ENCODE peak calls at places on chromosome 5, in five cellular contexts. One of them, this sample, is unnamed.

GRCh38 chr5:40678021-40678939 is 1.4 kb upstream of the PTGER4 start:
- DNase-seq in stomach: no peak
- DNase-seq in heart right ventricle: no peak
- DNase-seq in endothelial cell of umbilical vein: peak; percentile 66
- DNase-seq in A549: no peak
- DNase-seq in this sample: peak; percentile 37

GRCh38 chr5:95087819-95088317 is 197.0 kb downstream of the MCTP1 start:
- DNase-seq in A549: no peak
- DNase-seq in stomach: no peak
- DNase-seq in endothelial cell of umbilical vein: no peak
- DNase-seq in heart right ventricle: no peak
- DNase-seq in this sample: peak; percentile 29

GRCh38 chr5:179128041-179128365 is 67.8 kb downstream of the ZNF354C start:
- DNase-seq in heart right ventricle: no peak
- DNase-seq in endothelial cell of umbilical vein: no peak
- DNase-seq in A549: no peak
- DNase-seq in stomach: no peak
- DNase-seq in this sample: no peak

GRCh38 chr5:15821506-15821905 is 321.5 kb downstream of the FBXL7 start:
- DNase-seq in endothelial cell of umbilical vein: peak; percentile 63
- DNase-seq in stomach: no peak
- DNase-seq in A549: no peak
- DNase-seq in heart right ventricle: no peak
- DNase-seq in this sample: peak; percentile 70

GRCh38 chr5:160620401-160620800 is 198.7 kb downstream of the PTTG1 start:
- DNase-seq in endothelial cell of umbilical vein: no peak
- DNase-seq in heart right ventricle: no peak
- DNase-seq in stomach: no peak
- DNase-seq in A549: no peak
- DNase-seq in this sample: no peak

GRCh38 chr5:56507348-56507930 is 274.3 kb upstream of the ANKRD55 start:
- DNase-seq in endothelial cell of umbilical vein: no peak
- DNase-seq in heart right ventricle: no peak
- DNase-seq in A549: peak; percentile 46
- DNase-seq in stomach: no peak
- DNase-seq in this sample: no peak

GRCh38 chr5:98454904-98455303 is 318.6 kb upstream of the RGMB start:
- DNase-seq in endothelial cell of umbilical vein: peak; percentile 80
- DNase-seq in heart right ventricle: no peak
- DNase-seq in stomach: no peak
- DNase-seq in A549: peak; percentile 18
- DNase-seq in this sample: peak; percentile 95

GRCh38 chr5:132608107-132608506 is 49.9 kb upstream of the IL13 start:
- DNase-seq in heart right ventricle: no peak
- DNase-seq in stomach: no peak
- DNase-seq in A549: no peak
- DNase-seq in endothelial cell of umbilical vein: no peak
- DNase-seq in this sample: no peak

GRCh38 chr5:79850316-79850822 is 140.7 kb downstream of the MTX3 start:
- DNase-seq in heart right ventricle: peak; percentile 50
- DNase-seq in A549: no peak
- DNase-seq in stomach: no peak
- DNase-seq in endothelial cell of umbilical vein: no peak
- DNase-seq in this sample: peak; percentile 90

GRCh38 chr5:168147536-168148460 is 143.6 kb upstream of the WWC1 start:
- DNase-seq in stomach: no peak
- DNase-seq in heart right ventricle: no peak
- DNase-seq in endothelial cell of umbilical vein: no peak
- DNase-seq in A549: no peak
- DNase-seq in this sample: no peak

GRCh38 chr5:141697586-141697985 is 15.6 kb upstream of the ARAP3 start:
- DNase-seq in A549: no peak
- DNase-seq in stomach: no peak
- DNase-seq in heart right ventricle: no peak
- DNase-seq in endothelial cell of umbilical vein: no peak
- DNase-seq in this sample: no peak

GRCh38 chr5:159459951-159460538 is 129.8 kb upstream of the IL12B start:
- DNase-seq in endothelial cell of umbilical vein: no peak
- DNase-seq in heart right ventricle: no peak
- DNase-seq in A549: no peak
- DNase-seq in stomach: no peak
- DNase-seq in this sample: peak; percentile 27

GRCh38 chr5:85896499-85896898 is 721.2 kb upstream of the COX7C start:
- DNase-seq in endothelial cell of umbilical vein: no peak
- DNase-seq in heart right ventricle: no peak
- DNase-seq in A549: no peak
- DNase-seq in stomach: no peak
- DNase-seq in this sample: no peak

GRCh38 chr5:181181650-181182565 is 23.1 kb downstream of the TRIM7 start:
- DNase-seq in endothelial cell of umbilical vein: peak; percentile 77
- DNase-seq in A549: peak; percentile 89
- DNase-seq in heart right ventricle: peak; percentile 69
- DNase-seq in stomach: peak; percentile 82
- DNase-seq in this sample: peak; percentile 57

DNA sequence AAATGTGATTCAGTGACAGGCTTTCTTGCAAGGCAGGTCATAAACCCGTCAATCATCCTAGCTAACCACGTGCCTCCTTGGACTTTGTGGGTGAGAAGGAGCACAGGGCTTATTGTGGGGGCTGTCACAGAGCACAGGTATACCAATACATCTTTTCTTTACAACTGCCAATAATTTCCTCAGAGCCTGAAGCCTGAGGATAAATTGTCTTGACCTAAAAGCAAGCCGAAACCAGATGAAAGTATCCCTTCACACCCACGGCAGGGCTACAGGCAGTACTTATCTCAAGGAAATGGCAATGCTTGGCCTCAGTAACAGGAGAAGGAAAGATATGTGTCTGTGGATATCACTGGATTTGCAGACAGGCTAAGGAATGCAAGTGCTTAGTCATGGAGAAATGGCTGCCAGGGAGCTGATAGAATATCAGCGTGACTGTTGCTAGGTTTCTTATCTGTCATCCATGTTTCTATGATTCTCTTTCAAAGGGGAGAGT is 90.3 kb upstream of the ZNF366 start:
- DNase-seq in stomach: peak; percentile 31
- DNase-seq in heart right ventricle: peak; percentile 15
- DNase-seq in A549: peak; percentile 52
- DNase-seq in endothelial cell of umbilical vein: peak; percentile 94
- DNase-seq in this sample: peak; percentile 80
- H3K27ac ChIP-seq in stomach: peak overlapping the region; percentile 37
- H3K27ac ChIP-seq in heart right ventricle: peak overlapping the region; percentile 30
- H3K27ac ChIP-seq in A549: peak overlapping the region; percentile 97
- H3K27ac ChIP-seq in endothelial cell of umbilical vein: peak overlapping the region; percentile 88
- H3K27ac ChIP-seq in this sample: peak overlapping the region; percentile 78

DNA sequence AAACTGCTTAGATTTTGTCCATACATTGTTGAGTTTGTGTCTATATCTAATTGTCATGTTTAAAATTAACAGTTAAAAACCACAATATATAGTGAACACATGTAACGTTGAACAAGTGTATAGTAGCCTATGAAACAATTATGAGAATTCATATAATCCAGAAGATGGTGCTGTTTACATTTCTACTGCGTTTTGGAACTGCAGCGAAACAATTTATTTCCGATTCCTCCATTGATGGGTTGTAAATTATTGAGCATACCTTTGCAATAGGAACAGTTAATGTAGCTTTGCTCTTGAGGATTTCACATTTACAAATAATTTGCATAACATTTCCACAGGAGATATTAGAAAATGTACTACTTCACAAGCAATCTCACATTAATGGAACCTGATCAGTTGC is 411.8 kb downstream of the CDH10 start:
- DNase-seq in stomach: no peak
- DNase-seq in A549: no peak
- DNase-seq in endothelial cell of umbilical vein: no peak
- DNase-seq in heart right ventricle: no peak
- DNase-seq in this sample: peak; percentile 0
- TF ChIP-seq CTCF in stomach: no peak
- TF ChIP-seq CTCF in A549: peak; percentile 41
- TF ChIP-seq CTCF in endothelial cell of umbilical vein: no peak
- TF ChIP-seq CTCF in heart right ventricle: peak; percentile 20
- TF ChIP-seq CTCF in this sample: no peak

GRCh38 chr5:78541058-78541624 is 107.4 kb downstream of the LHFPL2 start:
- DNase-seq in heart right ventricle: no peak
- DNase-seq in A549: no peak
- DNase-seq in stomach: no peak
- DNase-seq in endothelial cell of umbilical vein: no peak
- DNase-seq in this sample: no peak

GRCh38 chr5:78542321-78542840 is 106.2 kb downstream of the LHFPL2 start:
- DNase-seq in heart right ventricle: no peak
- DNase-seq in A549: no peak
- DNase-seq in endothelial cell of umbilical vein: no peak
- DNase-seq in stomach: no peak
- DNase-seq in this sample: no peak

GRCh38 chr5:78538240-78538850 is 110.2 kb downstream of the LHFPL2 start:
- DNase-seq in A549: no peak
- DNase-seq in endothelial cell of umbilical vein: no peak
- DNase-seq in stomach: no peak
- DNase-seq in heart right ventricle: no peak
- DNase-seq in this sample: no peak

GRCh38 chr5:78537821-78538220 is 110.8 kb downstream of the LHFPL2 start:
- DNase-seq in heart right ventricle: no peak
- DNase-seq in stomach: no peak
- DNase-seq in endothelial cell of umbilical vein: peak; percentile 61
- DNase-seq in A549: peak; percentile 54
- DNase-seq in this sample: peak; percentile 74

DNA sequence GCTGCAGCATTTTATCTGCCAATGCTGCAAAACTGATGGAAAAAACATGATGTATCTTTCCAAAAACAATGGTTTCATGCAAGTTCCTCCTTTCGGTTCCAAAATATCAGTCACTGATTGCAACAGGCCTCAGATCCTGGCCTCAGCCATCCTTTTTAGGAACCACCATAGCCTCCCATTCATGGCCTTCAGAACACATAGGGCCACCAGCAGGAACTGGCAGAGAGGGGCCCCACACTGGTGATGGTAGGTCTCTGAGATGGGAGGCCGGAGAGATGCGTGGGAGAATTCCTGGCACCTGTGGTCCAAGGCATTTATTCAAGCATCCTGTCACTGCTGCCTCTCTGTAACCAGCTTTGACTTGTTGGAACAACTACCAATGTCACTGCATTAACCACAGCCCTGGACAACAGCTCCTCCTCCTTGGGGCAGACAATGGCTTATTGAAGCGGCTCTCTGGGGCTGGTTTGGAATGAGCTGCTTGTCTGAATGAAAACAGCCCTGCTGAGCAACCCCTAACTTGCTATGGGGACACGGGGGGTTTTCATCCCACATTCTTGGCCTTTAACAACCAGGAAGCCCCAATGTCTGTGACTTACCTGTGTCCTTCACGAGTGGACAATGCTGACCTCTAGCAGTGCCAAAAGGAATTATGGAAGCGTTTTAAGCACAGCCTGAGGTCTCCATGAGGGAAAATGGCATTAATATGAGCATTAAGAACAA is 108.1 kb downstream of the LHFPL2 start:
- DNase-seq in stomach: no peak
- DNase-seq in heart right ventricle: no peak
- DNase-seq in endothelial cell of umbilical vein: no peak
- DNase-seq in A549: no peak
- DNase-seq in this sample: no peak
- H3K27ac ChIP-seq in stomach: peak overlapping the region; percentile 43
- H3K27ac ChIP-seq in heart right ventricle: peak overlapping the region; percentile 63
- H3K27ac ChIP-seq in endothelial cell of umbilical vein: no peak overlapping the region
- H3K27ac ChIP-seq in A549: no peak overlapping the region
- H3K27ac ChIP-seq in this sample: no peak overlapping the region

GRCh38 chr5:82257729-82258128 is 20.4 kb downstream of the RPS23 start:
- DNase-seq in heart right ventricle: no peak
- DNase-seq in endothelial cell of umbilical vein: no peak
- DNase-seq in A549: no peak
- DNase-seq in stomach: no peak
- DNase-seq in this sample: no peak

GRCh38 chr5:82265052-82265451 is 13.1 kb downstream of the RPS23 start:
- DNase-seq in stomach: no peak
- DNase-seq in A549: no peak
- DNase-seq in heart right ventricle: no peak
- DNase-seq in endothelial cell of umbilical vein: no peak
- DNase-seq in this sample: peak; percentile 60

GRCh38 chr5:82257247-82257646 is 20.9 kb downstream of the RPS23 start:
- DNase-seq in endothelial cell of umbilical vein: no peak
- DNase-seq in heart right ventricle: no peak
- DNase-seq in A549: no peak
- DNase-seq in stomach: no peak
- DNase-seq in this sample: no peak

GRCh38 chr5:82255844-82256243 is 22.3 kb downstream of the RPS23 start:
- DNase-seq in endothelial cell of umbilical vein: no peak
- DNase-seq in heart right ventricle: no peak
- DNase-seq in stomach: no peak
- DNase-seq in A549: no peak
- DNase-seq in this sample: no peak

GRCh38 chr5:82259172-82259800 is 18.9 kb downstream of the RPS23 start:
- DNase-seq in heart right ventricle: no peak
- DNase-seq in stomach: no peak
- DNase-seq in endothelial cell of umbilical vein: peak; percentile 45
- DNase-seq in A549: peak; percentile 35
- DNase-seq in this sample: peak; percentile 63
- TF ChIP-seq CTCF in heart right ventricle: peak; percentile 47
- TF ChIP-seq CTCF in stomach: no peak
- TF ChIP-seq CTCF in endothelial cell of umbilical vein: peak; percentile 27
- TF ChIP-seq CTCF in A549: peak; percentile 68
- TF ChIP-seq CTCF in this sample: peak; percentile 61

GRCh38 chr5:140557136-140557805 is at the start of gene SRA1:
- DNase-seq in endothelial cell of umbilical vein: peak; percentile 92
- DNase-seq in stomach: peak; percentile 95
- DNase-seq in A549: peak; percentile 90
- DNase-seq in heart right ventricle: peak; percentile 94
- DNase-seq in this sample: peak; percentile 89

GRCh38 chr5:140557965-140558364 is 692 bp upstream of the SRA1 start:
- DNase-seq in stomach: no peak
- DNase-seq in A549: no peak
- DNase-seq in endothelial cell of umbilical vein: no peak
- DNase-seq in heart right ventricle: no peak
- DNase-seq in this sample: no peak

GRCh38 chr5:140556438-140556837 is 835 bp downstream of the SRA1 start:
- DNase-seq in endothelial cell of umbilical vein: peak; percentile 53
- DNase-seq in A549: no peak
- DNase-seq in heart right ventricle: no peak
- DNase-seq in stomach: no peak
- DNase-seq in this sample: peak; percentile 57

GRCh38 chr5:140554454-140554853 is 2.8 kb downstream of the SRA1 start:
- DNase-seq in heart right ventricle: no peak
- DNase-seq in endothelial cell of umbilical vein: no peak
- DNase-seq in A549: no peak
- DNase-seq in stomach: no peak
- DNase-seq in this sample: peak; percentile 58

GRCh38 chr5:140555747-140556312 is 1.4 kb downstream of the SRA1 start:
- DNase-seq in A549: no peak
- DNase-seq in endothelial cell of umbilical vein: no peak
- DNase-seq in heart right ventricle: no peak
- DNase-seq in stomach: no peak
- DNase-seq in this sample: no peak
- H3K27ac ChIP-seq in A549: peak overlapping the region; percentile 89
- H3K27ac ChIP-seq in endothelial cell of umbilical vein: no peak overlapping the region
- H3K27ac ChIP-seq in heart right ventricle: peak overlapping the region; percentile 93
- H3K27ac ChIP-seq in stomach: peak overlapping the region; percentile 98
- H3K27ac ChIP-seq in this sample: peak overlapping the region; percentile 81